ENCODE peak calls at places on chromosomes 1 and 21, in ten cellular contexts. A, Q, G, K, U, F, J, M, P and T are unnamed samples.

GRCh38 chr1:65209005-65209885 is 61.2 kb downstream of the AK4 start:
- DNase-seq in J (no peak), F (no peak), M (no peak), G (peak; percentile 31), Q (no peak), P (no peak), U (peak; percentile 47), A (no peak), K (peak; percentile 24), T (peak; percentile 16)

GRCh38 chr1:40270152-40270834 is 12.3 kb downstream of the ZMPSTE24 start:
- DNase-seq in J (no peak), Q (no peak), U (peak; percentile 17), M (no peak), G (no peak), K (no peak), F (no peak), A (no peak), P (no peak), T (peak; percentile 18)

GRCh38 chr1:115078708-115079107 is 10.6 kb downstream of the TSPAN2 start:
- DNase-seq in P (no peak), U (no peak), K (no peak), J (no peak), F (no peak), M (no peak), A (no peak), G (no peak), Q (no peak), T (no peak)

GRCh38 chr1:230424440-230425251 is 1.5 kb downstream of the PGBD5 start:
- DNase-seq in K (no peak), F (no peak), M (no peak), A (no peak), J (no peak), G (no peak), P (no peak), Q (no peak), U (no peak), T (no peak)

GRCh38 chr21:40043423-40043822 is 176.2 kb downstream of the PCP4 start:
- DNase-seq in A (no peak), P (no peak), Q (no peak), U (no peak), J (no peak), K (no peak), G (no peak), M (no peak), F (no peak), T (no peak)

GRCh38 chr21:43928726-43929125 is 63.7 kb downstream of the AGPAT3 start:
- DNase-seq in U (no peak), G (no peak), K (no peak), P (no peak), M (no peak), F (no peak), J (no peak), Q (peak; percentile 62), A (no peak), T (no peak)

GRCh38 chr1:226945106-226945857 is 5.2 kb downstream of the COQ8A start:
- DNase-seq in K (peak; percentile 68), P (no peak), G (no peak), F (no peak), Q (peak; percentile 91), A (no peak), J (no peak), U (no peak), M (no peak), T (no peak)

GRCh38 chr1:116508984-116509980 is 61.5 kb downstream of the CD58 start:
- DNase-seq in Q (no peak), P (no peak), A (no peak), G (peak; percentile 88), M (no peak), F (no peak), K (no peak), U (peak; percentile 84), J (no peak), T (peak; percentile 50)

GRCh38 chr1:217425528-217425927 is 205.4 kb downstream of the GPATCH2 start:
- DNase-seq in M (no peak), P (no peak), J (no peak), U (no peak), A (no peak), F (no peak), Q (no peak), G (no peak), K (no peak), T (no peak)

GRCh38 chr1:170426596-170426995 is 105.4 kb upstream of the GORAB start:
- DNase-seq in P (no peak), M (no peak), Q (no peak), A (no peak), J (no peak), G (no peak), K (no peak), F (no peak), U (no peak), T (no peak)

GRCh38 chr1:97314685-97315084 is 593.1 kb downstream of the PTBP2 start:
- DNase-seq in U (no peak), M (no peak), Q (no peak), G (no peak), F (no peak), A (no peak), K (no peak), J (no peak), P (no peak), T (no peak)

GRCh38 chr1:32159189-32159588 is 20.3 kb upstream of the TXLNA start:
- DNase-seq in A (no peak), Q (no peak), K (no peak), F (no peak), P (no peak), J (no peak), G (no peak), U (no peak), M (no peak), T (no peak)

GRCh38 chr1:20921285-20921684 is 134.2 kb upstream of the HP1BP3 start:
- DNase-seq in U (peak; percentile 28), G (no peak), J (no peak), P (no peak), F (no peak), K (no peak), Q (no peak), M (no peak), A (no peak), T (no peak)

GRCh38 chr1:248825573-248825908 is 174 bp downstream of the SH3BP5L start:
- DNase-seq in Q (no peak), M (no peak), A (no peak), K (no peak), F (no peak), P (no peak), G (no peak), J (no peak), U (no peak), T (no peak)
- TF ChIP-seq POLR2A in Q (no peak), M (no peak), A (no peak), K (no peak), F (peak; percentile 28), P (peak; percentile 22), G (no peak), J (no peak), U (peak; percentile 75), T (no peak)

DNA sequence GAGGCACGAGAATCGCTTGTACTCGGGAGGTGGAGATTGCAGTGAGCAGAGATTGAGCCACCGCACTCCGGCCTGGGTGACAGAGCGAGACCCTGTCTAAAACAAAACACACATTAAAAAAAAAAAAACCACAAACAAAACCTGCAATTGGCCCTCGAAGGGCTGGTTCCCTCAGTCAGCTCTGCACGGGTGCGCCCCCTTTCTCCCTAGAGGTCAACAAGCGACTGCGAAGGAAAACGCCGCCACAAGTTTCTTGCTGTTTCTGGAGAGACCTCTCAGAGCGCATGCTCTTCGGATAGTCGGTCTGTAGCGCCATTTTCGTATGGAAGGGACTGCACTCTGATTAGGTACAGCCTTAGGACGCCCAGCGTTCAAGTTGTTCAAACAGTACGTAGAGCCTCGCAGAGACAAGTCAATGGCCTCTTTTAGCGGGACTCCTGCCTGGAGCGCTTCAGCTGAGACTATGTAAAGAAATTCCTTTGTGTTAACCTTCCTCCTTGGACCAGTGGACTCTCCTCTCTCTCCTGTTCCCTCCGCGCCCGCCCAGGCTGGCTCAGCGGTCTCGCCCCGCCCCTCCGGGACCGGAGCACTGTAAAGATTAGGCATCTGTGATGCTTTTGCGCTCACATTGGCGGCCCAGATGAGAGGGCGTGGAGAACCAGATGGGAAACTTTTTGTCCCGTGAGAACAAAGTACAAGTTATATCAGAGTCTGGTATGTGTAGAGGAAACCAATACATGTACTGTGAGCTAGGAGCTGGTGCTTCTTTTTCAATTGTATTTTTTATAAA is 1.0 kb upstream of the CDC14A start:
- DNase-seq in K (peak; percentile 88), F (peak; percentile 85), G (peak; percentile 86), J (peak; percentile 94), M (peak; percentile 92), P (peak; percentile 91), Q (peak; percentile 92), A (peak; percentile 82), U (peak; percentile 84), T (peak; percentile 63)
- TF ChIP-seq POLR2A in K (peak; percentile 17), F (peak; percentile 44), G (peak; percentile 64), J (no peak), M (no peak), P (peak; percentile 58), Q (peak; percentile 30), A (peak; percentile 44), U (peak; percentile 20), T (peak; percentile 46)

GRCh38 chr1:18831656-18832055 is 27.8 kb downstream of the TAS1R2 start:
- DNase-seq in J (peak; percentile 32), K (no peak), A (no peak), U (no peak), G (no peak), Q (no peak), P (no peak), M (no peak), F (no peak), T (no peak)

GRCh38 chr1:18828224-18828623 is 31.2 kb downstream of the TAS1R2 start:
- DNase-seq in Q (no peak), F (no peak), J (no peak), M (no peak), K (no peak), U (no peak), P (no peak), G (no peak), A (no peak), T (no peak)

GRCh38 chr1:18829671-18830070 is 29.8 kb downstream of the TAS1R2 start:
- DNase-seq in G (no peak), Q (no peak), U (no peak), F (no peak), A (no peak), M (no peak), P (no peak), K (no peak), J (no peak), T (no peak)

DNA sequence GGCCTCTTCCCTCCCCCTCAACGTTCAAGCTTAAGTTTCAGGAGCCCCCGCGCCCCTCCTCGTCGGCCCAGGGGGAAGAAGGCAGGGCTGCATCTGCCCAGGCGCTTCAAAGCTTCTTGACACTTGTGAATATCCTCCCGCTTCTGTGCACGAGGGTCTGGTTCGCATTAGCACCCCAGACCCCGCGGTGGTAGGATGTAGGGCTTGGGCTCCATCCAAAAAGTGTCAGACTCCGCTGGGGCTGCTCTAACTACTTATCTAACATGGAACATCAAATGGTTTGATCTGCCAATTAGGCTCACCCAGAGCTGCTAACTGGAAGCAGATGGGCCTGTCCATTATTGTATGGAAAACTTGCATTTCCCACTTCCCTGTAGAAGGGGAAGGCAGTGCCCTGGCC is 28.9 kb downstream of the TAS1R2 start:
- DNase-seq in U (no peak), F (no peak), G (no peak), M (no peak), A (no peak), Q (no peak), K (no peak), P (no peak), J (no peak), T (no peak)
- TF ChIP-seq POLR2A in U (no peak), F (no peak), G (no peak), M (no peak), A (no peak), Q (no peak), K (no peak), P (no peak), J (no peak), T (no peak)

GRCh38 chr1:161068306-161069200 is 1.1 kb downstream of the ARHGAP30 start:
- DNase-seq in J (peak; percentile 95), U (no peak), M (no peak), P (peak; percentile 94), A (peak; percentile 86), G (no peak), F (peak; percentile 74), Q (peak; percentile 62), K (peak; percentile 52), T (no peak)
- TF ChIP-seq POLR2A in J (no peak), U (no peak), M (no peak), P (no peak), A (peak; percentile 57), G (no peak), F (no peak), Q (no peak), K (no peak), T (no peak)